ENCODE peak calls at places on chromosomes 13 and 19, in eight cellular contexts. One of them, this sample, is unnamed.

GRCh38 chr13:31242935-31243334 is 43.2 kb downstream of the B3GLCT start:
- DNase-seq in stimulated activated CD8-positive, alpha-beta memory T cell treated with anti-CD3 and anti-CD28 coated beads, Interleukin-2, amount 100 ng/mL, for 48 hours: no peak
- DNase-seq in IMR-90: peak
- DNase-seq in HS-5: no peak
- DNase-seq in occipital lobe: no peak
- DNase-seq in CD8-positive, alpha-beta memory T cell: no peak
- DNase-seq in amygdala: no peak
- DNase-seq in T-helper 2 cell: no peak
- DNase-seq in this sample: no peak

GRCh38 chr13:88411696-88412095 is 740.5 kb downstream of the SLITRK5 start:
- DNase-seq in T-helper 2 cell: no peak
- DNase-seq in stimulated activated CD8-positive, alpha-beta memory T cell treated with anti-CD3 and anti-CD28 coated beads, Interleukin-2, amount 100 ng/mL, for 48 hours: no peak
- DNase-seq in amygdala: no peak
- DNase-seq in IMR-90: no peak
- DNase-seq in occipital lobe: no peak
- DNase-seq in HS-5: no peak
- DNase-seq in CD8-positive, alpha-beta memory T cell: no peak
- DNase-seq in this sample: no peak

GRCh38 chr19:5557691-5558090 is 10.1 kb downstream of the TINCR start:
- DNase-seq in T-helper 2 cell: no peak
- DNase-seq in amygdala: no peak
- DNase-seq in IMR-90: no peak
- DNase-seq in CD8-positive, alpha-beta memory T cell: no peak
- DNase-seq in stimulated activated CD8-positive, alpha-beta memory T cell treated with anti-CD3 and anti-CD28 coated beads, Interleukin-2, amount 100 ng/mL, for 48 hours: no peak
- DNase-seq in HS-5: no peak
- DNase-seq in occipital lobe: no peak
- DNase-seq in this sample: no peak

GRCh38 chr19:58439576-58440554 is at the start of gene ZNF132:
- DNase-seq in CD8-positive, alpha-beta memory T cell: peak
- DNase-seq in occipital lobe: peak
- DNase-seq in stimulated activated CD8-positive, alpha-beta memory T cell treated with anti-CD3 and anti-CD28 coated beads, Interleukin-2, amount 100 ng/mL, for 48 hours: peak
- DNase-seq in T-helper 2 cell: peak
- DNase-seq in amygdala: peak
- DNase-seq in IMR-90: peak
- DNase-seq in HS-5: peak
- DNase-seq in this sample: peak

GRCh38 chr19:57789288-57789687 is 19.8 kb downstream of the ZNF586 start:
- DNase-seq in IMR-90: no peak
- DNase-seq in CD8-positive, alpha-beta memory T cell: no peak
- DNase-seq in T-helper 2 cell: no peak
- DNase-seq in amygdala: no peak
- DNase-seq in occipital lobe: no peak
- DNase-seq in stimulated activated CD8-positive, alpha-beta memory T cell treated with anti-CD3 and anti-CD28 coated beads, Interleukin-2, amount 100 ng/mL, for 48 hours: no peak
- DNase-seq in HS-5: no peak
- DNase-seq in this sample: no peak

GRCh38 chr13:45439000-45439399 is 20.8 kb upstream of the SLC25A30 start:
- DNase-seq in T-helper 2 cell: no peak
- DNase-seq in IMR-90: no peak
- DNase-seq in stimulated activated CD8-positive, alpha-beta memory T cell treated with anti-CD3 and anti-CD28 coated beads, Interleukin-2, amount 100 ng/mL, for 48 hours: no peak
- DNase-seq in occipital lobe: no peak
- DNase-seq in HS-5: no peak
- DNase-seq in amygdala: no peak
- DNase-seq in CD8-positive, alpha-beta memory T cell: no peak
- DNase-seq in this sample: no peak

GRCh38 chr13:95176611-95177259 is 124.5 kb downstream of the ABCC4 start:
- DNase-seq in CD8-positive, alpha-beta memory T cell: no peak
- DNase-seq in amygdala: no peak
- DNase-seq in stimulated activated CD8-positive, alpha-beta memory T cell treated with anti-CD3 and anti-CD28 coated beads, Interleukin-2, amount 100 ng/mL, for 48 hours: no peak
- DNase-seq in HS-5: no peak
- DNase-seq in occipital lobe: no peak
- DNase-seq in T-helper 2 cell: no peak
- DNase-seq in IMR-90: peak
- DNase-seq in this sample: no peak

GRCh38 chr13:65555973-65556372 is 1674.2 kb downstream of the PCDH9 start:
- DNase-seq in HS-5: no peak
- DNase-seq in occipital lobe: no peak
- DNase-seq in T-helper 2 cell: no peak
- DNase-seq in IMR-90: no peak
- DNase-seq in stimulated activated CD8-positive, alpha-beta memory T cell treated with anti-CD3 and anti-CD28 coated beads, Interleukin-2, amount 100 ng/mL, for 48 hours: no peak
- DNase-seq in amygdala: no peak
- DNase-seq in CD8-positive, alpha-beta memory T cell: no peak
- DNase-seq in this sample: no peak

GRCh38 chr19:48794291-48794690 is 16.5 kb downstream of the BCAT2 start:
- DNase-seq in occipital lobe: no peak
- DNase-seq in amygdala: no peak
- DNase-seq in HS-5: no peak
- DNase-seq in T-helper 2 cell: no peak
- DNase-seq in IMR-90: no peak
- DNase-seq in CD8-positive, alpha-beta memory T cell: no peak
- DNase-seq in stimulated activated CD8-positive, alpha-beta memory T cell treated with anti-CD3 and anti-CD28 coated beads, Interleukin-2, amount 100 ng/mL, for 48 hours: no peak
- DNase-seq in this sample: no peak

GRCh38 chr13:112443191-112444000 is 67.2 kb downstream of the SPACA7 start:
- DNase-seq in T-helper 2 cell: no peak
- DNase-seq in occipital lobe: no peak
- DNase-seq in stimulated activated CD8-positive, alpha-beta memory T cell treated with anti-CD3 and anti-CD28 coated beads, Interleukin-2, amount 100 ng/mL, for 48 hours: no peak
- DNase-seq in CD8-positive, alpha-beta memory T cell: no peak
- DNase-seq in amygdala: no peak
- DNase-seq in IMR-90: no peak
- DNase-seq in HS-5: no peak
- DNase-seq in this sample: no peak

GRCh38 chr19:4042731-4043082 is 24.0 kb downstream of the ZBTB7A start:
- DNase-seq in amygdala: no peak
- DNase-seq in IMR-90: no peak
- DNase-seq in stimulated activated CD8-positive, alpha-beta memory T cell treated with anti-CD3 and anti-CD28 coated beads, Interleukin-2, amount 100 ng/mL, for 48 hours: no peak
- DNase-seq in occipital lobe: no peak
- DNase-seq in HS-5: no peak
- DNase-seq in CD8-positive, alpha-beta memory T cell: no peak
- DNase-seq in T-helper 2 cell: no peak
- DNase-seq in this sample: no peak

GRCh38 chr19:435056-435706 is 25.7 kb downstream of the SHC2 start:
- DNase-seq in T-helper 2 cell: no peak
- DNase-seq in IMR-90: no peak
- DNase-seq in stimulated activated CD8-positive, alpha-beta memory T cell treated with anti-CD3 and anti-CD28 coated beads, Interleukin-2, amount 100 ng/mL, for 48 hours: no peak
- DNase-seq in occipital lobe: no peak
- DNase-seq in HS-5: no peak
- DNase-seq in amygdala: peak
- DNase-seq in CD8-positive, alpha-beta memory T cell: no peak
- DNase-seq in this sample: no peak

GRCh38 chr19:18156841-18157464 is 4.0 kb downstream of the PIK3R2 start:
- DNase-seq in CD8-positive, alpha-beta memory T cell: no peak
- DNase-seq in IMR-90: peak
- DNase-seq in T-helper 2 cell: no peak
- DNase-seq in HS-5: no peak
- DNase-seq in stimulated activated CD8-positive, alpha-beta memory T cell treated with anti-CD3 and anti-CD28 coated beads, Interleukin-2, amount 100 ng/mL, for 48 hours: no peak
- DNase-seq in amygdala: peak
- DNase-seq in occipital lobe: peak
- DNase-seq in this sample: no peak